ENCODE peak calls at places on chromosomes 13 and 19, in five cellular contexts. L is activated T-cell treated with anti-CD3 and anti-CD28 coated beads for 1 hour; Y is stimulated activated CD8-positive, alpha-beta memory T cell treated with anti-CD3 and anti-CD28 coated beads, Interleukin-15, amount 100 ng/mL, for 4 hours; S is KG1; D is NCI-H774. C is an unnamed sample.

GRCh38 chr19:39924389-39924788 is 10.0 kb downstream of the FCGBP start:
- DNase-seq in L (no peak), Y (no peak), S (no peak), D (no peak), C (no peak)

GRCh38 chr19:29044037-29044436 is 168.9 kb downstream of the UQCRFS1 start:
- DNase-seq in L (no peak), Y (no peak), S (no peak), D (no peak), C (no peak)

GRCh38 chr13:113088691-113089020 is 16.9 kb upstream of the F7 start:
- DNase-seq in L (no peak), Y (no peak), S (no peak), D (no peak), C (no peak)

GRCh38 chr13:45132384-45133064 is 12.2 kb downstream of the GTF2F2 start:
- DNase-seq in L (no peak), Y (no peak), S (no peak), D (no peak), C (no peak)

GRCh38 chr19:4504874-4505569 is 13.3 kb downstream of the PLIN4 start:
- DNase-seq in L (no peak), Y (no peak), S (no peak), D (no peak), C (no peak)

GRCh38 chr19:5443723-5444122 is 11.5 kb upstream of the ZNRF4 start:
- DNase-seq in L (no peak), Y (no peak), S (no peak), D (no peak), C (no peak)

GRCh38 chr19:35528218-35529038 is at the start of gene SBSN:
- DNase-seq in L (no peak), Y (no peak), S (no peak), D (no peak), C (no peak)

GRCh38 chr19:31664096-31664495 is 314.9 kb upstream of the TSHZ3 start:
- DNase-seq in L (no peak), Y (no peak), S (no peak), D (no peak), C (no peak)